ENCODE peak calls at places on chromosomes 13 and 19, in four cellular contexts. N is stomach, P is vagina, A is Peyer's patch. T is an unnamed sample. For H3K36me3, the result is how much of the 10 kb centered on the place peaks cover.

GRCh38 chr13:20983386-20983785 is 78.0 kb downstream of the LATS2 start:
- DNase-seq in N (no peak), P (no peak), A (no peak), T (no peak)

GRCh38 chr13:93984876-93985275 is 494.6 kb downstream of the DCT start:
- DNase-seq in N (no peak), P (no peak), A (no peak), T (no peak)

GRCh38 chr19:6694147-6694815 is 24.3 kb upstream of the TNFSF14 start:
- DNase-seq in N (no peak), P (no peak), A (no peak), T (peak)

GRCh38 chr13:44583126-44583525 is 7.0 kb upstream of the TSC22D1 start:
- DNase-seq in N (no peak), P (no peak), A (no peak), T (no peak)

GRCh38 chr19:29119582-29119981 is 93.4 kb downstream of the UQCRFS1 start:
- DNase-seq in N (no peak), P (no peak), A (no peak), T (peak)

GRCh38 chr13:33185853-33186252 is 99.7 kb downstream of the STARD13 start:
- DNase-seq in N (no peak), P (no peak), A (no peak), T (no peak)

GRCh38 chr19:18173572-18174294 is at the start of gene IFI30:
- DNase-seq in N (peak), P (peak), A (peak), T (peak)

GRCh38 chr13:21074601-21075302 is 13.4 kb upstream of the LATS2 start:
- DNase-seq in N (no peak), P (no peak), A (no peak), T (peak)

GRCh38 chr19:17933414-17934129 is 757 bp downstream of the CCDC124 start:
- DNase-seq in N (no peak), P (no peak), A (peak), T (no peak)

GRCh38 chr19:58399903-58400637 is 4.6 kb downstream of the RNF225 start:
- DNase-seq in N (no peak), P (no peak), A (peak), T (no peak)

GRCh38 chr13:44050450-44051063 is 170.9 kb downstream of the LACC1 start:
- DNase-seq in N (no peak), P (no peak), A (no peak), T (no peak)

GRCh38 chr19:38831142-38831605 is 420 bp downstream of the ECH1 start:
- DNase-seq in N (peak), P (no peak), A (peak), T (peak)

GRCh38 chr19:48962029-48962848 is 2.9 kb upstream of the FTL start:
- DNase-seq in N (peak), P (no peak), A (peak), T (peak)

GRCh38 chr13:74747186-74747955 is 613.2 kb upstream of the KLF12 start:
- DNase-seq in N (no peak), P (no peak), A (no peak), T (no peak)

GRCh38 chr13:77448689-77449088 is 86.8 kb upstream of the SCEL start:
- DNase-seq in N (no peak), P (no peak), A (no peak), T (no peak)

GRCh38 chr19:10104665-10105221 is 1.4 kb upstream of the PPAN start:
- DNase-seq in N (no peak), P (peak), A (no peak), T (no peak)

GRCh38 chr13:65656740-65657329 is 1573.3 kb downstream of the PCDH9 start:
- DNase-seq in N (no peak), P (no peak), A (no peak), T (no peak)

GRCh38 chr13:46369506-46370268 is 17.4 kb downstream of the RUBCNL start:
- DNase-seq in N (no peak), P (no peak), A (no peak), T (no peak)

GRCh38 chr13:114148521-114148855 is 16.1 kb upstream of the RASA3 start:
- DNase-seq in N (peak), P (no peak), A (peak), T (no peak)

GRCh38 chr19:33524024-33524664 is 2.6 kb upstream of the PEPD start:
- DNase-seq in N (no peak), P (no peak), A (no peak), T (peak)

GRCh38 chr19:46309056-46309455 is 12.2 kb downstream of the HIF3A start:
- DNase-seq in N (no peak), P (no peak), A (no peak), T (no peak)

GRCh38 chr13:54563286-54563685 is 1534.7 kb downstream of the OLFM4 start:
- DNase-seq in N (no peak), P (no peak), A (no peak), T (no peak)

GRCh38 chr19:47240996-47241918 is 10.3 kb upstream of the BBC3 start:
- DNase-seq in N (peak), P (no peak), A (peak), T (peak)

GRCh38 chr13:74062933-74063332 is 71.3 kb downstream of the KLF12 start:
- DNase-seq in N (no peak), P (no peak), A (no peak), T (peak)

GRCh38 chr19:48975947-48976847 is 11.1 kb downstream of the FTL start:
- DNase-seq in N (no peak), P (no peak), A (no peak), T (peak)

GRCh38 chr13:98279473-98280175 is 102.6 kb upstream of the RNF113B start:
- DNase-seq in N (no peak), P (no peak), A (no peak), T (no peak)

GRCh38 chr13:48493076-48493765 is 39.7 kb downstream of the RCBTB2 start:
- DNase-seq in N (no peak), P (no peak), A (no peak), T (no peak)

GRCh38 chr13:46577656-46578589 is 25.0 kb downstream of the LRCH1 start:
- DNase-seq in N (no peak), P (no peak), A (no peak), T (no peak)

GRCh38 chr13:93248627-93249047 is 22.0 kb downstream of the GPC6 start:
- DNase-seq in N (peak), P (no peak), A (no peak), T (no peak)

GRCh38 chr13:67023088-67023893 is 206.8 kb downstream of the PCDH9 start:
- DNase-seq in N (no peak), P (no peak), A (no peak), T (no peak)

GRCh38 chr19:2228157-2229030 is 7.7 kb downstream of the PLEKHJ1 start:
- DNase-seq in N (no peak), P (no peak), A (no peak), T (no peak)
- TF ChIP-seq POLR2A in N (no peak), P (no peak), A (no peak), T (no peak)

GRCh38 chr19:42294471-42295137 is 7.3 kb upstream of the PRR19 start:
- DNase-seq in N (no peak), P (no peak), A (no peak), T (no peak)

GRCh38 chr19:42293539-42293938 is 8.4 kb upstream of the PRR19 start:
- DNase-seq in N (no peak), P (no peak), A (no peak), T (no peak)

GRCh38 chr19:42292963-42293362 is 9.0 kb upstream of the PRR19 start:
- DNase-seq in N (no peak), P (no peak), A (no peak), T (no peak)

GRCh38 chr19:42295342-42295741 is 6.6 kb upstream of the PRR19 start:
- DNase-seq in N (no peak), P (no peak), A (no peak), T (no peak)

DNA sequence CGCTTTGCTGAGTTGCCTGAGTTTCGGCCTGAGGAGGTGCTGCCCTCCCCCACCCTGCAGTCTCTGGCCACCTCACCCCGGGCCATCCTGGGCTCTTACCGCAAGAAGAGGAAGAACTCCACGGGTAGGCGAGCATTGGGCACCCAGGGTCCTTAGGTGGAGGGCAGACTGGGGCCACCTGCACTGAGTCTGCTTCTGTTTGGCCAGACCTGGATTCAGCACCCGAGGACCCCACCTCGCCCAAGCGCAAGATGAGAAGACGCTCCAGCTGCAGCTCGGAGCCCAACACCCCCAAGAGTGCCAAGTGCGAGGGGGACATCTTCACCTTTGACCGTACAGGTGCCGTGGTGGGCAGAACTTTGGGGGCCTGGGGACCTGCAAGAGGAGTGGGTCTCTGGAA is 8.0 kb upstream of the PRR19 start:
- DNase-seq in N (no peak), P (no peak), A (no peak), T (no peak)
- H3K36me3 ChIP-seq in N (half or more), P (half or more), A (under half), T (under half)

DNA sequence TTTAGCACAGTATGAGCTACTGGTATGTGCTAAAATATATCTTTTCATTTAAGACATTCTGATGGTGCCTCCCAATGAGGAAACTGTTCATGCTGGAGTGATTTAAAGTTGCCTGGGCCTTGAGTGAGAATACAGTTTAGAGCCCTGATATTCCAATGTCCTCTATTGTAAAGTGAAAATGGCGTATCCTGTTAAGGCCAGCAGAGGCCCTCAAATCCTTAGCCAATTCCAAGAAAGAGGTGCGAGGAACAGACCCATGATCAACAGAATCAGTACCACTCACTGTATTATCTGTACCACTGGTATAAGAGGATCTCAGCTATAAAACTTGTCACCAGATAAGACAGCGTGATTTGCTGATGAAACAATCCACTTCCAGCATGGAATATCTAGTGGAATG is 273.1 kb upstream of the SLITRK5 start:
- DNase-seq in N (no peak), P (no peak), A (no peak), T (no peak)
- TF ChIP-seq CTCF in N (no peak), P (no peak), A (no peak), T (no peak)

GRCh38 chr19:862529-863304 is 3.3 kb downstream of the CFD start:
- DNase-seq in N (peak), P (no peak), A (peak), T (peak)

GRCh38 chr19:861756-862528 is 2.5 kb downstream of the CFD start:
- DNase-seq in N (no peak), P (no peak), A (peak), T (peak)

GRCh38 chr19:861099-861755 is 1.8 kb downstream of the CFD start:
- DNase-seq in N (no peak), P (no peak), A (no peak), T (no peak)

GRCh38 chr19:858868-859843 is at the start of gene CFD:
- DNase-seq in N (peak), P (no peak), A (peak), T (peak)

GRCh38 chr19:860481-861098 is 1.1 kb downstream of the CFD start:
- DNase-seq in N (peak), P (no peak), A (peak), T (peak)
- TF ChIP-seq POLR2A in N (no peak), P (no peak), A (no peak), T (no peak)

GRCh38 chr19:7968008-7968795 is 24.7 kb upstream of the TIMM44 start:
- DNase-seq in N (no peak), P (no peak), A (no peak), T (no peak)
- H3K36me3 ChIP-seq in N (half or more), P (half or more), A (under half), T (under half)

DNA sequence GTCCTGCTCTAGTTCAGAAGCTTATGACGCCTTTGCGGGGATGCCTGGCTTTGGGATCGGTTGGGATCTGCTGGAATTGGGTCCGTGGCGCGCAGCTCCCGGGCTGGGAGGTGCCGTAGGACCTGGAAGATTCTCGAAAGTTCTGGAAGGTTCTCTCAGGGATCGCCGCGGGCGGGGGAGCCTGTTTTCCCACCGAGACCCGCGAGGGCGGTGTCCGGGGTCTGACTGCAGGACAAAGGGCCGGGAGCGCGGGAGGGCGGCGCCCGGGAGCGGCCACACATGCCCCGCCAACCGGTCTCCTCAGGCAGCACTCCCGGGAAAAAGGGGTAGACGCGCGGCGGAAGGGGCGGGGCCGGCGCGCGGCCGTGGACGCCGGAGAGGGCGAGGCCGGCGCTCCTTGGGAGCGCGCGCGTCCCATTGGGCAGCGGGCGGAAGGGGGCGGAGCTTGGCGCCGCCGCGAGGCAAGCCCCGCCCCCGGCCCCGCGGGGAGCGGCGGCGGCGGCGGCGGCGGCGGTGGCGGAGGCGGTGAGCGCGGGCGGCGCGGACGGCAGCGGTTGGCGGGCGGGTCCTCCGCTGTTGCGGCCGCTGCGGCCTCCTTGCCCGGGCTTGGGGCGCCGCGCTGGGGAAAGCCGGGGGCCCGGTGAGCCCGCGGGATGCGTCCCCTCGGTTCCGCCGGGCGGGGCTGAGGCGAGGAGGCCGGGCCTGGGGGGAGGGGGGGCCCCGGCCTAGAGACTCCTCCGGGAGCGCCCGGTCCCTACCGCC is 29.0 kb upstream of the NDUFS7 start:
- DNase-seq in N (peak), P (no peak), A (peak), T (peak)
- TF ChIP-seq CTCF in N (no peak), P (no peak), A (no peak), T (no peak)

GRCh38 chr19:35029737-35030256 is 473 bp upstream of the SCN1B start:
- DNase-seq in N (no peak), P (no peak), A (no peak), T (no peak)

GRCh38 chr19:35032356-35032865 is 2.1 kb downstream of the SCN1B start:
- DNase-seq in N (no peak), P (no peak), A (no peak), T (no peak)

GRCh38 chr19:35027851-35028599 is 2.2 kb upstream of the SCN1B start:
- DNase-seq in N (no peak), P (no peak), A (no peak), T (no peak)

GRCh38 chr19:35031072-35031881 is 1.0 kb downstream of the SCN1B start:
- DNase-seq in N (no peak), P (no peak), A (no peak), T (no peak)

GRCh38 chr19:35030257-35031071 is at the start of gene SCN1B:
- DNase-seq in N (peak), P (no peak), A (peak), T (peak)
- TF ChIP-seq POLR2A in N (no peak), P (no peak), A (no peak), T (no peak)

T was measured in testis.